ENCODE peak calls at places on chromosomes 13 and 19, in ten cellular contexts. One of them, this sample, is unnamed.

GRCh38 chr13:32212420-32212819 is 102.7 kb downstream of the ZAR1L start:
- DNase-seq in upper lobe of left lung: no peak
- DNase-seq in neuronal stem cell: no peak
- DNase-seq in body of pancreas: no peak
- DNase-seq in aorta: no peak
- DNase-seq in CD8-positive, alpha-beta memory T cell: no peak
- DNase-seq in AG04450: peak
- DNase-seq in pancreas: no peak
- DNase-seq in astrocyte: peak
- DNase-seq in thoracic aorta: no peak
- DNase-seq in this sample: no peak

GRCh38 chr19:21101511-21102242 is 19.7 kb downstream of the ZNF714 start:
- DNase-seq in aorta: no peak
- DNase-seq in neuronal stem cell: no peak
- DNase-seq in CD8-positive, alpha-beta memory T cell: no peak
- DNase-seq in pancreas: no peak
- DNase-seq in AG04450: no peak
- DNase-seq in body of pancreas: no peak
- DNase-seq in astrocyte: peak
- DNase-seq in upper lobe of left lung: no peak
- DNase-seq in thoracic aorta: no peak
- DNase-seq in this sample: no peak

GRCh38 chr19:56751078-56751489 is 79.5 kb upstream of the ZNF835 start:
- DNase-seq in AG04450: no peak
- DNase-seq in CD8-positive, alpha-beta memory T cell: no peak
- DNase-seq in upper lobe of left lung: no peak
- DNase-seq in astrocyte: no peak
- DNase-seq in pancreas: no peak
- DNase-seq in aorta: no peak
- DNase-seq in neuronal stem cell: peak
- DNase-seq in body of pancreas: peak
- DNase-seq in thoracic aorta: no peak
- DNase-seq in this sample: no peak

GRCh38 chr13:53782400-53783030 is 753.9 kb downstream of the OLFM4 start:
- DNase-seq in body of pancreas: peak
- DNase-seq in aorta: no peak
- DNase-seq in upper lobe of left lung: no peak
- DNase-seq in AG04450: no peak
- DNase-seq in pancreas: peak
- DNase-seq in CD8-positive, alpha-beta memory T cell: no peak
- DNase-seq in neuronal stem cell: peak
- DNase-seq in astrocyte: peak
- DNase-seq in thoracic aorta: no peak
- DNase-seq in this sample: no peak

GRCh38 chr19:29467824-29468401 is 57.9 kb upstream of the VSTM2B start:
- DNase-seq in body of pancreas: no peak
- DNase-seq in thoracic aorta: no peak
- DNase-seq in aorta: no peak
- DNase-seq in CD8-positive, alpha-beta memory T cell: no peak
- DNase-seq in pancreas: no peak
- DNase-seq in neuronal stem cell: peak
- DNase-seq in astrocyte: no peak
- DNase-seq in AG04450: no peak
- DNase-seq in upper lobe of left lung: no peak
- DNase-seq in this sample: no peak

GRCh38 chr19:41753159-41753558 is 2.2 kb upstream of the CEACAM6 start:
- DNase-seq in AG04450: no peak
- DNase-seq in aorta: peak
- DNase-seq in thoracic aorta: no peak
- DNase-seq in pancreas: peak
- DNase-seq in neuronal stem cell: peak
- DNase-seq in astrocyte: no peak
- DNase-seq in body of pancreas: peak
- DNase-seq in CD8-positive, alpha-beta memory T cell: peak
- DNase-seq in upper lobe of left lung: peak
- DNase-seq in this sample: peak

GRCh38 chr19:36213793-36214387 is 575 bp downstream of the ZNF565 start:
- DNase-seq in neuronal stem cell: peak
- DNase-seq in body of pancreas: no peak
- DNase-seq in upper lobe of left lung: no peak
- DNase-seq in pancreas: no peak
- DNase-seq in AG04450: no peak
- DNase-seq in CD8-positive, alpha-beta memory T cell: no peak
- DNase-seq in astrocyte: peak
- DNase-seq in thoracic aorta: peak
- DNase-seq in aorta: no peak
- DNase-seq in this sample: no peak

GRCh38 chr13:37944476-37945442 is 75.2 kb upstream of the TRPC4 start:
- DNase-seq in upper lobe of left lung: no peak
- DNase-seq in thoracic aorta: no peak
- DNase-seq in body of pancreas: peak
- DNase-seq in aorta: no peak
- DNase-seq in astrocyte: no peak
- DNase-seq in CD8-positive, alpha-beta memory T cell: no peak
- DNase-seq in pancreas: no peak
- DNase-seq in neuronal stem cell: no peak
- DNase-seq in AG04450: no peak
- DNase-seq in this sample: no peak

GRCh38 chr19:1744133-1744665 is 9.1 kb upstream of the ONECUT3 start:
- DNase-seq in aorta: no peak
- DNase-seq in body of pancreas: no peak
- DNase-seq in CD8-positive, alpha-beta memory T cell: no peak
- DNase-seq in astrocyte: no peak
- DNase-seq in pancreas: no peak
- DNase-seq in upper lobe of left lung: no peak
- DNase-seq in thoracic aorta: no peak
- DNase-seq in neuronal stem cell: no peak
- DNase-seq in AG04450: no peak
- DNase-seq in this sample: no peak

GRCh38 chr13:47826481-47826880 is 174.6 kb downstream of the SUCLA2 start:
- DNase-seq in thoracic aorta: no peak
- DNase-seq in astrocyte: peak
- DNase-seq in AG04450: no peak
- DNase-seq in body of pancreas: no peak
- DNase-seq in upper lobe of left lung: no peak
- DNase-seq in pancreas: no peak
- DNase-seq in neuronal stem cell: no peak
- DNase-seq in CD8-positive, alpha-beta memory T cell: no peak
- DNase-seq in aorta: no peak
- DNase-seq in this sample: no peak

GRCh38 chr19:42121666-42122069 is 10.6 kb downstream of the POU2F2 start:
- DNase-seq in CD8-positive, alpha-beta memory T cell: peak
- DNase-seq in astrocyte: peak
- DNase-seq in aorta: no peak
- DNase-seq in neuronal stem cell: no peak
- DNase-seq in thoracic aorta: no peak
- DNase-seq in pancreas: no peak
- DNase-seq in AG04450: peak
- DNase-seq in upper lobe of left lung: peak
- DNase-seq in body of pancreas: no peak
- DNase-seq in this sample: peak

GRCh38 chr13:79427265-79427664 is 21.2 kb upstream of the RBM26 start:
- DNase-seq in upper lobe of left lung: no peak
- DNase-seq in neuronal stem cell: peak
- DNase-seq in AG04450: no peak
- DNase-seq in pancreas: no peak
- DNase-seq in aorta: no peak
- DNase-seq in CD8-positive, alpha-beta memory T cell: no peak
- DNase-seq in astrocyte: no peak
- DNase-seq in body of pancreas: no peak
- DNase-seq in thoracic aorta: no peak
- DNase-seq in this sample: no peak

GRCh38 chr13:44013666-44014291 is 134.1 kb downstream of the LACC1 start:
- DNase-seq in thoracic aorta: no peak
- DNase-seq in pancreas: no peak
- DNase-seq in upper lobe of left lung: no peak
- DNase-seq in CD8-positive, alpha-beta memory T cell: no peak
- DNase-seq in neuronal stem cell: no peak
- DNase-seq in AG04450: peak
- DNase-seq in aorta: no peak
- DNase-seq in body of pancreas: no peak
- DNase-seq in astrocyte: peak
- DNase-seq in this sample: no peak

GRCh38 chr19:32405431-32406160 is at the start of gene DPY19L3:
- DNase-seq in AG04450: peak
- DNase-seq in astrocyte: peak
- DNase-seq in upper lobe of left lung: peak
- DNase-seq in aorta: peak
- DNase-seq in CD8-positive, alpha-beta memory T cell: peak
- DNase-seq in thoracic aorta: peak
- DNase-seq in neuronal stem cell: peak
- DNase-seq in body of pancreas: peak
- DNase-seq in pancreas: peak
- DNase-seq in this sample: peak

GRCh38 chr19:32404213-32404938 is 1.2 kb upstream of the DPY19L3 start:
- DNase-seq in thoracic aorta: no peak
- DNase-seq in astrocyte: no peak
- DNase-seq in pancreas: peak
- DNase-seq in upper lobe of left lung: no peak
- DNase-seq in CD8-positive, alpha-beta memory T cell: no peak
- DNase-seq in body of pancreas: no peak
- DNase-seq in AG04450: no peak
- DNase-seq in neuronal stem cell: peak
- DNase-seq in aorta: no peak
- DNase-seq in this sample: no peak

GRCh38 chr19:32404939-32405430 is 585 bp upstream of the DPY19L3 start:
- DNase-seq in AG04450: no peak
- DNase-seq in CD8-positive, alpha-beta memory T cell: no peak
- DNase-seq in neuronal stem cell: no peak
- DNase-seq in upper lobe of left lung: peak
- DNase-seq in aorta: peak
- DNase-seq in pancreas: peak
- DNase-seq in thoracic aorta: no peak
- DNase-seq in astrocyte: peak
- DNase-seq in body of pancreas: peak
- DNase-seq in this sample: peak

GRCh38 chr19:32401992-32402391 is 3.6 kb upstream of the DPY19L3 start:
- DNase-seq in thoracic aorta: no peak
- DNase-seq in CD8-positive, alpha-beta memory T cell: no peak
- DNase-seq in aorta: no peak
- DNase-seq in AG04450: no peak
- DNase-seq in upper lobe of left lung: no peak
- DNase-seq in pancreas: no peak
- DNase-seq in astrocyte: no peak
- DNase-seq in body of pancreas: no peak
- DNase-seq in neuronal stem cell: no peak
- DNase-seq in this sample: no peak

DNA sequence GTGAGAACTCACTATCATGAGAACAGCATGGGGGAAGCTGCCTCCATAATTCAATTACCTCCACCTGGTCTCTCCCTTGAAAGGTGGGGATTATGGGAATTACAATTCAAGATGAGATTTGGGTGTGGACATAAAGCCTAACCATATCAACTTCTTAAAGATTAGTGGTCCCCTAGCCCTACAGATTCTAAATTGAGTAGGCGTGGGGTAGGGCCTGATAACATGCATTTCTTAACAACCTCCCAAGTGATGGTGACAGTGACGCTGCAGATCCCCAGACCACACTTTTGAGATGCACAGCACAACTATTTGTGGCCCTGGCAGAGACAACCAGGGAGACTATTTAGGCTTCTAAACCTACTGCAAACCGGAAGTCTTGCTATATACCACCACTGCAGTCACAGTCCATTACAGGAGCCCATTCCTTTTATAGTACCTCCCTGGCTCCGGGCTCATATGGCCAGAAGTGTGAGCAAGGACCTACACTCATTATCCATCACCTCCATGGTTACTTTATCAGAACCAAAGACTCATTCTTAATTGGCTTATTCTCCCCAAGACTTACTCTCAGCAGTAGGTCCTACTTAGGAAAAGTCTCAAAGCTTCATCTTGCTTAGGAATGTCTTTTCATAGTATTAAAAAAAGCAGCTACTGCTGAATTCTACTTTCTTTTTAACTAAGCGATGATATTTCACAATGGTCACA is 2.1 kb upstream of the DPY19L3 start:
- DNase-seq in AG04450: no peak
- DNase-seq in upper lobe of left lung: no peak
- DNase-seq in aorta: no peak
- DNase-seq in CD8-positive, alpha-beta memory T cell: no peak
- DNase-seq in pancreas: no peak
- DNase-seq in body of pancreas: no peak
- DNase-seq in astrocyte: no peak
- DNase-seq in neuronal stem cell: no peak
- DNase-seq in thoracic aorta: no peak
- DNase-seq in this sample: no peak
- H3K27ac ChIP-seq in AG04450: no peak
- H3K27ac ChIP-seq in upper lobe of left lung: no peak
- H3K27ac ChIP-seq in aorta: no peak
- H3K27ac ChIP-seq in CD8-positive, alpha-beta memory T cell: peak
- H3K27ac ChIP-seq in pancreas: no peak
- H3K27ac ChIP-seq in body of pancreas: no peak
- H3K27ac ChIP-seq in astrocyte: no peak
- H3K27ac ChIP-seq in neuronal stem cell: peak
- H3K27ac ChIP-seq in thoracic aorta: no peak
- H3K27ac ChIP-seq in this sample: no peak

DNA sequence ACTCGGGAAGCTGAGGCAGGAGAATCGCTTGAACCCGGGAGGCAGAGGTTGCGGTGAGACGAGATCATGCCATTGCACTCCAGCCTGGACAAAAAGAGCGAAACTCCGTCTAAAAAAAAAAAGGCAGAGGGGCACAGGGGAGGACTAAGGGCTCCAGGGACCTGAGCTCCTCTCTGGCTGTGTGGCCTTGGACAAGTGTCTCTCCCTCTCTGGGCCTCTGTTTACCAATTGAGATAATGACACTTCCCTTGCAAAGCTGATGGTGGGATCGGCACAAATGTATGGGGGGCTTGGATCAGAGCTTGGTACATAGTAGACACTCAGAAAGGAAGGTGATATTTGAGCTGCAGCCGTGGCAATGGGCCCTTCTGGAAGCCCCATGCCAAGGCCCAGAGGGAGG is 11.4 kb upstream of the SPACA4 start:
- DNase-seq in neuronal stem cell: no peak
- DNase-seq in upper lobe of left lung: no peak
- DNase-seq in aorta: no peak
- DNase-seq in thoracic aorta: no peak
- DNase-seq in body of pancreas: no peak
- DNase-seq in AG04450: no peak
- DNase-seq in astrocyte: no peak
- DNase-seq in pancreas: no peak
- DNase-seq in CD8-positive, alpha-beta memory T cell: no peak
- DNase-seq in this sample: no peak
- H3K27ac ChIP-seq in neuronal stem cell: no peak
- H3K27ac ChIP-seq in upper lobe of left lung: no peak
- H3K27ac ChIP-seq in aorta: no peak
- H3K27ac ChIP-seq in thoracic aorta: no peak
- H3K27ac ChIP-seq in body of pancreas: no peak
- H3K27ac ChIP-seq in AG04450: no peak
- H3K27ac ChIP-seq in astrocyte: no peak
- H3K27ac ChIP-seq in pancreas: no peak
- H3K27ac ChIP-seq in CD8-positive, alpha-beta memory T cell: no peak
- H3K27ac ChIP-seq in this sample: no peak

GRCh38 chr13:74073231-74073630 is 61.0 kb downstream of the KLF12 start:
- DNase-seq in neuronal stem cell: no peak
- DNase-seq in astrocyte: no peak
- DNase-seq in CD8-positive, alpha-beta memory T cell: no peak
- DNase-seq in thoracic aorta: no peak
- DNase-seq in body of pancreas: no peak
- DNase-seq in aorta: no peak
- DNase-seq in upper lobe of left lung: no peak
- DNase-seq in pancreas: no peak
- DNase-seq in AG04450: no peak
- DNase-seq in this sample: no peak
- H3K27ac ChIP-seq in neuronal stem cell: no peak
- H3K27ac ChIP-seq in astrocyte: no peak
- H3K27ac ChIP-seq in CD8-positive, alpha-beta memory T cell: no peak
- H3K27ac ChIP-seq in thoracic aorta: no peak
- H3K27ac ChIP-seq in body of pancreas: no peak
- H3K27ac ChIP-seq in aorta: no peak
- H3K27ac ChIP-seq in upper lobe of left lung: no peak
- H3K27ac ChIP-seq in pancreas: no peak
- H3K27ac ChIP-seq in AG04450: no peak
- H3K27ac ChIP-seq in this sample: no peak

GRCh38 chr13:68708336-68708908 is 1399.2 kb upstream of the ATXN8OS start:
- DNase-seq in pancreas: no peak
- DNase-seq in body of pancreas: no peak
- DNase-seq in neuronal stem cell: no peak
- DNase-seq in aorta: no peak
- DNase-seq in AG04450: no peak
- DNase-seq in thoracic aorta: no peak
- DNase-seq in CD8-positive, alpha-beta memory T cell: no peak
- DNase-seq in astrocyte: no peak
- DNase-seq in upper lobe of left lung: no peak
- DNase-seq in this sample: no peak
- H3K27ac ChIP-seq in pancreas: no peak
- H3K27ac ChIP-seq in body of pancreas: no peak
- H3K27ac ChIP-seq in neuronal stem cell: no peak
- H3K27ac ChIP-seq in aorta: no peak
- H3K27ac ChIP-seq in AG04450: no peak
- H3K27ac ChIP-seq in thoracic aorta: no peak
- H3K27ac ChIP-seq in CD8-positive, alpha-beta memory T cell: peak
- H3K27ac ChIP-seq in astrocyte: no peak
- H3K27ac ChIP-seq in upper lobe of left lung: no peak
- H3K27ac ChIP-seq in this sample: no peak